ENCODE peak calls at places on chromosomes 7 and 10, in eight cellular contexts. R is lung microvascular endothelial cell; B is stimulated activated CD8-positive, alpha-beta memory T cell treated with anti-CD3 and anti-CD28 coated beads, Interleukin-7, amount 100 ng/mL, for 4 hours; U is NCI-H1092 treated with DMSO at 0.1 percent for 48 hours; K is hippocampal formation; L is activated T-helper 2 cell treated with anti-CD3 and anti-CD28 coated beads, Interferon-gamma antibody, Interleukin-2, Interleukin-4, amounts not matched to agents 10 μg/mL and 5 μg/mL and 100 μg/mL, durations not matched to agents 14 hours and 24 hours and 36 hours; G is retina; I is occipital lobe. A is an unnamed sample.

GRCh38 chr10:119521443-119522204 is 20.9 kb downstream of the RGS10 start:
- DNase-seq in R (peak; percentile 86), B (no peak), U (no peak), K (no peak), L (no peak), G (no peak), I (no peak), A (peak; percentile 60)

GRCh38 chr10:93357680-93358079 is 124.5 kb downstream of the MYOF start:
- DNase-seq in R (peak; percentile 58), B (no peak), U (peak; percentile 35), K (no peak), L (no peak), G (peak; percentile 36), I (no peak), A (no peak)

GRCh38 chr7:131961281-131961680 is 404.9 kb upstream of the PODXL start:
- DNase-seq in R (no peak), B (no peak), U (peak; percentile 98), K (no peak), L (no peak), G (no peak), I (no peak), A (no peak)

GRCh38 chr7:95509199-95509598 is 23.5 kb downstream of the ASB4 start:
- DNase-seq in R (peak; percentile 88), B (no peak), U (peak; percentile 89), K (no peak), L (peak; percentile 45), G (peak; percentile 80), I (peak; percentile 4), A (no peak)

GRCh38 chr7:4610768-4611467 is 71.2 kb upstream of the FOXK1 start:
- DNase-seq in R (peak; percentile 77), B (peak; percentile 9), U (peak; percentile 71), K (no peak), L (peak; percentile 30), G (peak; percentile 55), I (no peak), A (no peak)

GRCh38 chr7:1200045-1200444 is 32.6 kb upstream of the UNCX start:
- DNase-seq in R (no peak), B (no peak), U (no peak), K (no peak), L (no peak), G (no peak), I (no peak), A (no peak)

GRCh38 chr7:23687011-23687410 is 7.0 kb downstream of the FAM221A start:
- DNase-seq in R (no peak), B (no peak), U (no peak), K (no peak), L (no peak), G (no peak), I (no peak), A (no peak)

GRCh38 chr10:99525897-99526296 is 6.8 kb upstream of the NKX2-3 start:
- DNase-seq in R (no peak), B (no peak), U (no peak), K (no peak), L (no peak), G (no peak), I (no peak), A (no peak)

GRCh38 chr7:9945882-9946281 is 1027.8 kb upstream of the PHF14 start:
- DNase-seq in R (no peak), B (no peak), U (peak; percentile 59), K (no peak), L (no peak), G (no peak), I (no peak), A (no peak)

GRCh38 chr10:69802424-69803161 is 887 bp downstream of the COL13A1 start:
- DNase-seq in R (peak; percentile 78), B (no peak), U (no peak), K (no peak), L (no peak), G (peak; percentile 91), I (no peak), A (no peak)

GRCh38 chr7:53035499-53036412 is at the start of gene POM121L12:
- DNase-seq in R (no peak), B (no peak), U (no peak), K (no peak), L (no peak), G (no peak), I (no peak), A (no peak)

GRCh38 chr7:47352394-47352968 is 229.4 kb downstream of the TNS3 start:
- DNase-seq in R (no peak), B (no peak), U (no peak), K (no peak), L (no peak), G (no peak), I (no peak), A (no peak)

GRCh38 chr7:157770716-157771320 is 434.0 kb downstream of the DNAJB6 start:
- DNase-seq in R (no peak), B (no peak), U (no peak), K (no peak), L (no peak), G (no peak), I (no peak), A (no peak)

GRCh38 chr10:119687192-119688032 is 36.2 kb downstream of the BAG3 start:
- DNase-seq in R (peak; percentile 63), B (no peak), U (no peak), K (no peak), L (no peak), G (peak; percentile 52), I (no peak), A (no peak)

GRCh38 chr10:109931153-109931552 is 7.8 kb upstream of the XPNPEP1 start:
- DNase-seq in R (no peak), B (no peak), U (no peak), K (no peak), L (no peak), G (no peak), I (no peak), A (no peak)

GRCh38 chr10:130362308-130362761 is 226.1 kb downstream of the GLRX3 start:
- DNase-seq in R (no peak), B (no peak), U (peak; percentile 27), K (no peak), L (no peak), G (peak; percentile 56), I (no peak), A (no peak)

GRCh38 chr7:65910237-65910636 is 37.4 kb downstream of the VKORC1L1 start:
- DNase-seq in R (no peak), B (no peak), U (no peak), K (no peak), L (no peak), G (no peak), I (no peak), A (no peak)

GRCh38 chr10:59879363-59879935 is 26.9 kb downstream of the CCDC6 start:
- DNase-seq in R (no peak), B (no peak), U (no peak), K (no peak), L (no peak), G (no peak), I (no peak), A (no peak)

GRCh38 chr10:42955493-42955889 is 121.4 kb upstream of the RET start:
- DNase-seq in R (no peak), B (no peak), U (no peak), K (no peak), L (peak; percentile 6), G (no peak), I (no peak), A (no peak)

GRCh38 chr7:77419102-77419501 is 3.0 kb upstream of the GSAP start:
- DNase-seq in R (no peak), B (no peak), U (no peak), K (no peak), L (no peak), G (no peak), I (no peak), A (no peak)